ENCODE peak calls at places on chromosome 14, in six cellular contexts. C is stimulated activated CD4-positive, alpha-beta T cell treated with anti-CD3 and anti-CD28 coated beads, Interleukin-1b, Interleukin-23, amount 100 ng/mL, for 1 hour; X is germinal center; L is BJ; O is right atrium auricular region; S is type B pancreatic cell. V is an unnamed sample.

GRCh38 chr14:82565825-82566224 is 1032.2 kb upstream of the SEL1L start:
- DNase-seq in L (no peak), O (no peak), S (no peak), C (no peak), X (no peak), V (no peak)

GRCh38 chr14:78790262-78790661 is 620.1 kb downstream of the NRXN3 start:
- DNase-seq in S (no peak), X (no peak), C (no peak), L (no peak), O (no peak), V (no peak)

GRCh38 chr14:72476657-72477499 is 417.0 kb downstream of the DPF3 start:
- DNase-seq in S (no peak), X (peak), L (peak), C (no peak), O (peak), V (no peak)

GRCh38 chr14:22993517-22993916 is 11.2 kb upstream of the AJUBA start:
- DNase-seq in O (no peak), X (no peak), C (no peak), L (no peak), S (no peak), V (no peak)

GRCh38 chr14:36443374-36443773 is 76.7 kb downstream of the NKX2-1 start:
- DNase-seq in O (no peak), L (no peak), X (no peak), C (no peak), S (no peak), V (no peak)

GRCh38 chr14:39217214-39217879 is 16.4 kb upstream of the MIA2 start:
- DNase-seq in O (no peak), L (no peak), C (no peak), X (no peak), S (no peak), V (no peak)

GRCh38 chr14:101230851-101231550 is 327.5 kb upstream of the RTL1 start:
- DNase-seq in S (peak), C (no peak), L (no peak), X (no peak), O (no peak), V (peak)

GRCh38 chr14:96497586-96497985 is 4.6 kb upstream of the PAPOLA start:
- DNase-seq in X (no peak), O (no peak), L (no peak), S (no peak), C (no peak), V (no peak)

GRCh38 chr14:103867523-103867953 is 20.2 kb upstream of the PPP1R13B start:
- DNase-seq in L (no peak), S (no peak), X (no peak), O (no peak), C (no peak), V (no peak)

GRCh38 chr14:93734086-93734822 is 54.0 kb downstream of the PRIMA1 start:
- DNase-seq in O (no peak), L (no peak), C (no peak), S (no peak), X (peak), V (no peak)

GRCh38 chr14:103828315-103828967 is 18.9 kb downstream of the PPP1R13B start:
- DNase-seq in O (peak), X (no peak), L (no peak), S (no peak), C (no peak), V (peak)

GRCh38 chr14:76546426-76547221 is 170.7 kb downstream of the ESRRB start:
- DNase-seq in O (no peak), C (no peak), X (peak), L (no peak), S (no peak), V (no peak)

GRCh38 chr14:57302883-57303282 is 34.1 kb downstream of the AP5M1 start:
- DNase-seq in O (no peak), C (no peak), S (no peak), X (no peak), L (no peak), V (no peak)

GRCh38 chr14:92493492-92493891 is 20.1 kb upstream of the RIN3 start:
- DNase-seq in O (no peak), X (no peak), C (no peak), S (peak), L (no peak), V (no peak)

GRCh38 chr14:50344831-50345563 is 32.9 kb downstream of the DMAC2L start:
- DNase-seq in S (no peak), O (no peak), X (no peak), C (no peak), L (peak), V (no peak)

GRCh38 chr14:51789631-51790030 is 70.8 kb upstream of the GNG2 start:
- DNase-seq in S (no peak), O (no peak), L (no peak), C (no peak), X (no peak), V (no peak)

GRCh38 chr14:90381011-90381790 is 15.6 kb upstream of the CALM1 start:
- DNase-seq in L (no peak), X (no peak), C (no peak), O (no peak), S (no peak), V (no peak)

GRCh38 chr14:93271111-93271510 is 61.7 kb downstream of the BTBD7 start:
- DNase-seq in L (no peak), S (no peak), C (no peak), O (no peak), X (no peak), V (no peak)

GRCh38 chr14:94153750-94154350 is 20.3 kb upstream of the PPP4R4 start:
- DNase-seq in C (no peak), O (no peak), X (no peak), S (no peak), L (no peak), V (no peak)

GRCh38 chr14:21042918-21043317 is 756 bp downstream of the RNASE7 start:
- DNase-seq in O (no peak), X (no peak), L (no peak), C (no peak), S (no peak), V (no peak)

GRCh38 chr14:92287987-92288386 is 35.0 kb upstream of the SLC24A4 start:
- DNase-seq in O (no peak), S (no peak), C (no peak), X (no peak), L (no peak), V (no peak)

GRCh38 chr14:70660967-70661871 is 19.5 kb downstream of the TTC9 start:
- DNase-seq in L (no peak), S (no peak), C (no peak), X (peak), O (no peak), V (no peak)

GRCh38 chr14:60641722-60642269 is 7.5 kb downstream of the SIX1 start:
- DNase-seq in L (no peak), S (no peak), X (no peak), O (no peak), C (no peak), V (no peak)

GRCh38 chr14:49907186-49907585 is 14.3 kb downstream of the ARF6 start:
- DNase-seq in O (no peak), L (no peak), C (no peak), X (no peak), S (no peak), V (no peak)